ENCODE peak calls at places on chromosome 5, in seven cellular contexts. X is stimulated activated CD4-positive, alpha-beta T cell treated with anti-CD3 and anti-CD28 coated beads, Interleukin-1b, Interleukin-23, amount 100 ng/mL, for 24 hours; R is A549; I is EH; W is foreskin keratinocyte; C is effector memory CD4-positive, alpha-beta T cell; Z is tibial nerve. J is an unnamed sample.

GRCh38 chr5:150641006-150641570 is 628 bp downstream of the SYNPO start:
- DNase-seq in C (no peak), Z (peak), X (no peak), W (no peak), I (peak), R (peak), J (no peak)

GRCh38 chr5:140734354-140734753 is 34.1 kb downstream of the ZMAT2 start:
- DNase-seq in R (no peak), X (no peak), I (peak), Z (peak), W (no peak), C (no peak), J (no peak)

GRCh38 chr5:56543431-56544385 is 271.6 kb upstream of the MAP3K1 start:
- DNase-seq in I (peak), R (peak), Z (no peak), X (no peak), C (no peak), W (peak), J (no peak)

GRCh38 chr5:57595530-57596098 is 113.0 kb upstream of the ACTBL2 start:
- DNase-seq in C (no peak), W (no peak), R (no peak), I (no peak), X (no peak), Z (no peak), J (no peak)

GRCh38 chr5:53985796-53986195 is 324.6 kb downstream of the ARL15 start:
- DNase-seq in C (no peak), X (no peak), Z (no peak), W (no peak), R (no peak), I (no peak), J (no peak)

GRCh38 chr5:2840372-2840915 is 89.0 kb upstream of the IRX2 start:
- DNase-seq in C (no peak), X (no peak), I (no peak), W (no peak), R (no peak), Z (no peak), J (no peak)

GRCh38 chr5:103232393-103232999 is 26.1 kb upstream of the MACIR start:
- DNase-seq in X (no peak), W (no peak), Z (peak), R (peak), C (no peak), I (peak), J (peak)

GRCh38 chr5:17157916-17158529 is 59.4 kb upstream of the BASP1 start:
- DNase-seq in I (peak), X (no peak), C (no peak), Z (no peak), W (peak), R (no peak), J (no peak)

GRCh38 chr5:149277821-149278220 is 6.2 kb downstream of the AFAP1L1 start:
- DNase-seq in I (no peak), X (no peak), W (no peak), R (no peak), C (no peak), Z (no peak), J (no peak)

GRCh38 chr5:179763215-179763945 is 30.4 kb upstream of the LTC4S start:
- DNase-seq in C (peak), X (no peak), Z (peak), R (peak), I (peak), W (peak), J (peak)

GRCh38 chr5:39476466-39477215 is 51.9 kb upstream of the DAB2 start:
- DNase-seq in Z (no peak), R (no peak), I (peak), W (no peak), C (no peak), X (no peak), J (no peak)

GRCh38 chr5:10552183-10553143 is 11.4 kb upstream of the ANKRD33B start:
- DNase-seq in R (no peak), W (no peak), X (no peak), C (no peak), Z (no peak), I (peak), J (no peak)

GRCh38 chr5:142491260-142491659 is 166.4 kb upstream of the SPRY4 start:
- DNase-seq in Z (no peak), C (no peak), X (no peak), W (no peak), R (no peak), I (no peak), J (no peak)

GRCh38 chr5:147245381-147246055 is 10.7 kb downstream of the STK32A start:
- DNase-seq in Z (no peak), W (no peak), R (no peak), X (no peak), I (no peak), C (no peak), J (no peak)

GRCh38 chr5:178298283-178298807 is 65.7 kb upstream of the PHYKPL start:
- DNase-seq in C (no peak), W (no peak), Z (no peak), I (no peak), X (no peak), R (no peak), J (no peak)

GRCh38 chr5:157303667-157304327 is 37.9 kb downstream of the CYFIP2 start:
- DNase-seq in W (no peak), R (no peak), Z (no peak), C (peak), X (no peak), I (no peak), J (no peak)

GRCh38 chr5:35319231-35320002 is 89.1 kb upstream of the PRLR start:
- DNase-seq in Z (peak), C (no peak), W (peak), X (peak), R (no peak), I (peak), J (peak)

GRCh38 chr5:111583761-111584203 is 71.4 kb upstream of the STARD4 start:
- DNase-seq in C (no peak), X (no peak), R (no peak), I (peak), Z (no peak), W (no peak), J (no peak)

GRCh38 chr5:180601591-180602480 is 10.5 kb upstream of the SCGB3A1 start:
- DNase-seq in I (no peak), Z (no peak), R (no peak), C (no peak), W (no peak), X (no peak), J (no peak)

GRCh38 chr5:447501-447900 is 4.5 kb downstream of the EXOC3 start:
- DNase-seq in I (no peak), R (no peak), Z (no peak), X (no peak), C (no peak), W (no peak), J (no peak)

GRCh38 chr5:170553218-170553617 is 49.4 kb downstream of the KCNIP1 start:
- DNase-seq in Z (no peak), X (no peak), W (no peak), C (no peak), I (no peak), R (no peak), J (no peak)

GRCh38 chr5:14153932-14154646 is 10.9 kb downstream of the TRIO start:
- DNase-seq in I (peak), X (no peak), C (no peak), Z (peak), R (no peak), W (no peak), J (no peak)

GRCh38 chr5:55572600-55572999 is 37.8 kb upstream of the PLPP1 start:
- DNase-seq in C (no peak), I (no peak), Z (no peak), X (no peak), R (no peak), W (no peak), J (no peak)

GRCh38 chr5:75265731-75266130 is 29.1 kb upstream of the ANKRD31 start:
- DNase-seq in X (no peak), C (no peak), Z (no peak), R (peak), W (no peak), I (peak), J (no peak)

GRCh38 chr5:59039296-59040006 is 456.6 kb downstream of the RAB3C start:
- DNase-seq in X (peak), Z (peak), W (no peak), I (peak), C (peak), R (no peak), J (peak)

GRCh38 chr5:5421149-5421960 is 1.1 kb upstream of the ICE1 start:
- DNase-seq in R (no peak), X (no peak), Z (peak), I (peak), C (no peak), W (no peak), J (no peak)

GRCh38 chr5:171310334-171310815 is 1.3 kb downstream of the TLX3 start:
- DNase-seq in W (no peak), Z (no peak), I (no peak), X (no peak), C (no peak), R (no peak), J (no peak)